ENCODE peak calls at places on chromosomes 16 and 17, in seven cellular contexts. P is stimulated activated effector memory CD8-positive, alpha-beta T cell treated with anti-CD3 and anti-CD28 coated beads, Interleukin-12 subunit alpha, Interleukin-12 subunit beta, amount 100 ng/mL, for 72 hours; O is activated naive CD8-positive, alpha-beta T cell treated with anti-CD3 and anti-CD28 coated beads, Interleukin-2, amount 50 U/mL, for 24 hours; C is upper lobe of right lung; A is activated CD8-positive, alpha-beta T cell treated with anti-CD3 and anti-CD28 coated beads, Interleukin-2, amount 10 ng/mL, durations not matched to agents 7 days and 5 days; J is T1000; T is psoas muscle. N is an unnamed sample.

GRCh38 chr17:8294814-8295316 is 335 bp downstream of the SLC25A35 start:
- DNase-seq in P (no peak), J (no peak), O (no peak), C (no peak), A (no peak), T (no peak), N (no peak)

GRCh38 chr17:78794399-78794798 is 12.3 kb upstream of the CYTH1 start:
- DNase-seq in O (no peak), C (no peak), T (peak; percentile 59), A (no peak), P (no peak), J (no peak), N (no peak)

GRCh38 chr16:21223787-21224186 is 9.7 kb upstream of the ANKS4B start:
- DNase-seq in T (no peak), A (no peak), C (no peak), O (no peak), J (no peak), P (no peak), N (no peak)

GRCh38 chr16:80991792-80992430 is 14.8 kb downstream of the CMC2 start:
- DNase-seq in J (no peak), C (no peak), P (no peak), T (no peak), A (no peak), O (no peak), N (no peak)

GRCh38 chr16:75109732-75110243 is 6.8 kb downstream of the LDHD start:
- DNase-seq in O (no peak), A (no peak), J (no peak), T (peak; percentile 97), P (no peak), C (peak; percentile 61), N (no peak)

GRCh38 chr17:59626756-59627155 is 7.1 kb downstream of the CLTC start:
- DNase-seq in J (no peak), A (no peak), O (no peak), P (no peak), T (no peak), C (no peak), N (no peak)

GRCh38 chr17:38912221-38912813 is 13.1 kb upstream of the LASP1NB start:
- DNase-seq in A (no peak), C (peak; percentile 65), J (no peak), P (no peak), O (no peak), T (peak; percentile 74), N (no peak)

GRCh38 chr17:42673885-42674754 is 2.7 kb downstream of the PLEKHH3 start:
- DNase-seq in O (peak; percentile 40), A (peak; percentile 37), J (no peak), C (peak; percentile 81), T (peak; percentile 90), P (peak; percentile 64), N (no peak)

GRCh38 chr16:84543931-84544776 is 39.7 kb upstream of the MEAK7 start:
- DNase-seq in A (no peak), P (no peak), C (no peak), O (peak; percentile 64), J (no peak), T (peak; percentile 43), N (no peak)

GRCh38 chr17:73474370-73474988 is 162.7 kb upstream of the CDC42EP4 start:
- DNase-seq in P (no peak), C (peak; percentile 75), T (peak; percentile 72), O (peak; percentile 16), A (no peak), J (no peak), N (no peak)

GRCh38 chr17:79931517-79932309 is 92.5 kb upstream of the CBX4 start:
- DNase-seq in T (no peak), P (no peak), C (no peak), A (no peak), O (peak; percentile 39), J (no peak), N (no peak)

GRCh38 chr17:40553694-40554534 is 11.4 kb downstream of the CCR7 start:
- DNase-seq in T (peak; percentile 83), O (peak; percentile 33), C (peak; percentile 70), A (peak; percentile 31), P (no peak), J (no peak), N (peak; percentile 20)

GRCh38 chr16:64225036-64225435 is 896.8 kb downstream of the CDH11 start:
- DNase-seq in O (no peak), P (no peak), J (no peak), T (no peak), C (no peak), A (no peak), N (no peak)

GRCh38 chr17:58219789-58220183 is 731 bp upstream of the MKS1 start:
- DNase-seq in P (no peak), J (no peak), T (no peak), A (no peak), O (no peak), C (no peak), N (no peak)

GRCh38 chr17:12095522-12095921 is 74.8 kb downstream of the MAP2K4 start:
- DNase-seq in T (no peak), P (no peak), O (no peak), A (no peak), J (no peak), C (no peak), N (no peak)

GRCh38 chr17:8964801-8965393 is 610 bp downstream of the PIK3R5 start:
- DNase-seq in J (no peak), O (no peak), T (no peak), C (peak; percentile 73), P (peak; percentile 79), A (peak; percentile 62), N (no peak)

GRCh38 chr17:1312261-1312870 is 32.9 kb downstream of the TRARG1 start:
- DNase-seq in P (peak; percentile 56), J (no peak), T (peak; percentile 36), C (no peak), O (no peak), A (peak; percentile 50), N (no peak)

GRCh38 chr17:14301761-14302401 is 1.0 kb downstream of the HS3ST3B1 start:
- DNase-seq in P (peak; percentile 80), A (peak; percentile 78), C (peak; percentile 75), O (peak; percentile 65), J (peak; percentile 26), T (peak; percentile 62), N (peak; percentile 62)

GRCh38 chr16:86157616-86158247 is 258.8 kb downstream of the IRF8 start:
- DNase-seq in P (no peak), A (no peak), C (no peak), T (no peak), J (no peak), O (no peak), N (no peak)

GRCh38 chr17:77696720-77697460 is 261.6 kb upstream of the TNRC6C start:
- DNase-seq in C (peak; percentile 6), T (no peak), P (no peak), O (no peak), J (no peak), A (no peak), N (no peak)

GRCh38 chr17:79941088-79942010 is 94.3 kb downstream of the TBC1D16 start:
- DNase-seq in T (peak; percentile 51), O (no peak), J (no peak), P (no peak), C (peak; percentile 50), A (no peak), N (no peak)

GRCh38 chr17:77867308-77867781 is 91.2 kb upstream of the TNRC6C start:
- DNase-seq in T (no peak), J (no peak), O (no peak), A (no peak), C (peak; percentile 53), P (no peak), N (no peak)

N was measured in SJSA1.